ENCODE peak calls at places on chromosomes 4 and X, in four cellular contexts. One of them, this sample, is unnamed.

GRCh38 chr4:89988268-89988667 is 93.6 kb downstream of the MMRN1 start:
- DNase-seq in brain microvascular endothelial cell: no peak
- DNase-seq in HFF-Myc: no peak
- DNase-seq in bronchial epithelial cell: no peak
- DNase-seq in this sample: no peak

GRCh38 chr4:141643557-141643956 is 7.2 kb downstream of the IL15 start:
- DNase-seq in brain microvascular endothelial cell: peak
- DNase-seq in HFF-Myc: no peak
- DNase-seq in bronchial epithelial cell: peak
- DNase-seq in this sample: peak

GRCh38 chr4:8656185-8656517 is 63.6 kb downstream of the CPZ start:
- DNase-seq in brain microvascular endothelial cell: no peak
- DNase-seq in HFF-Myc: no peak
- DNase-seq in bronchial epithelial cell: no peak
- DNase-seq in this sample: no peak

GRCh38 chr4:109294006-109294405 is 8.5 kb downstream of the COL25A1 start:
- DNase-seq in brain microvascular endothelial cell: no peak
- DNase-seq in HFF-Myc: no peak
- DNase-seq in bronchial epithelial cell: peak
- DNase-seq in this sample: peak

GRCh38 chr4:84826681-84827080 is 139.8 kb downstream of the WDFY3 start:
- DNase-seq in brain microvascular endothelial cell: no peak
- DNase-seq in HFF-Myc: no peak
- DNase-seq in bronchial epithelial cell: no peak
- DNase-seq in this sample: no peak

GRCh38 chr4:7699040-7699439 is 240.6 kb downstream of the AFAP1 start:
- DNase-seq in brain microvascular endothelial cell: peak
- DNase-seq in HFF-Myc: peak
- DNase-seq in bronchial epithelial cell: no peak
- DNase-seq in this sample: no peak

GRCh38 chrX:50812995-50813842 is 775 bp downstream of the SHROOM4 start:
- DNase-seq in brain microvascular endothelial cell: peak
- DNase-seq in HFF-Myc: no peak
- DNase-seq in bronchial epithelial cell: no peak
- DNase-seq in this sample: no peak

GRCh38 chr4:1570291-1571164 is 113.6 kb downstream of the FAM53A start:
- DNase-seq in brain microvascular endothelial cell: no peak
- DNase-seq in HFF-Myc: no peak
- DNase-seq in bronchial epithelial cell: no peak
- DNase-seq in this sample: no peak

GRCh38 chrX:130114141-130114561 is 3.9 kb upstream of the ELF4 start:
- DNase-seq in brain microvascular endothelial cell: no peak
- DNase-seq in HFF-Myc: no peak
- DNase-seq in bronchial epithelial cell: peak
- DNase-seq in this sample: no peak

GRCh38 chr4:108637856-108638255 is 12.5 kb upstream of the OSTC start:
- DNase-seq in brain microvascular endothelial cell: no peak
- DNase-seq in HFF-Myc: no peak
- DNase-seq in bronchial epithelial cell: no peak
- DNase-seq in this sample: no peak

GRCh38 chrX:95889279-95889678 is 795.4 kb upstream of the DIAPH2 start:
- DNase-seq in brain microvascular endothelial cell: no peak
- DNase-seq in HFF-Myc: no peak
- DNase-seq in bronchial epithelial cell: no peak
- DNase-seq in this sample: no peak

GRCh38 chr4:48024522-48024921 is 8.0 kb downstream of the NIPAL1 start:
- DNase-seq in brain microvascular endothelial cell: no peak
- DNase-seq in HFF-Myc: no peak
- DNase-seq in bronchial epithelial cell: no peak
- DNase-seq in this sample: no peak

GRCh38 chr4:7049739-7050138 is 6.6 kb downstream of the TADA2B start:
- DNase-seq in brain microvascular endothelial cell: no peak
- DNase-seq in HFF-Myc: no peak
- DNase-seq in bronchial epithelial cell: no peak
- DNase-seq in this sample: no peak

GRCh38 chrX:118347131-118347530 is 1.2 kb downstream of the WDR44 start:
- DNase-seq in brain microvascular endothelial cell: peak
- DNase-seq in HFF-Myc: no peak
- DNase-seq in bronchial epithelial cell: peak
- DNase-seq in this sample: no peak

GRCh38 chr4:94342713-94343112 is at the start of gene HPGDS:
- DNase-seq in brain microvascular endothelial cell: no peak
- DNase-seq in HFF-Myc: no peak
- DNase-seq in bronchial epithelial cell: no peak
- DNase-seq in this sample: no peak

GRCh38 chr4:57102050-57102564 is 8.1 kb downstream of the IGFBP7 start:
- DNase-seq in brain microvascular endothelial cell: peak
- DNase-seq in HFF-Myc: peak
- DNase-seq in bronchial epithelial cell: peak
- DNase-seq in this sample: no peak

GRCh38 chr4:152655272-152656129 is 24.3 kb downstream of the TMEM154 start:
- DNase-seq in brain microvascular endothelial cell: no peak
- DNase-seq in HFF-Myc: no peak
- DNase-seq in bronchial epithelial cell: peak
- DNase-seq in this sample: no peak

DNA sequence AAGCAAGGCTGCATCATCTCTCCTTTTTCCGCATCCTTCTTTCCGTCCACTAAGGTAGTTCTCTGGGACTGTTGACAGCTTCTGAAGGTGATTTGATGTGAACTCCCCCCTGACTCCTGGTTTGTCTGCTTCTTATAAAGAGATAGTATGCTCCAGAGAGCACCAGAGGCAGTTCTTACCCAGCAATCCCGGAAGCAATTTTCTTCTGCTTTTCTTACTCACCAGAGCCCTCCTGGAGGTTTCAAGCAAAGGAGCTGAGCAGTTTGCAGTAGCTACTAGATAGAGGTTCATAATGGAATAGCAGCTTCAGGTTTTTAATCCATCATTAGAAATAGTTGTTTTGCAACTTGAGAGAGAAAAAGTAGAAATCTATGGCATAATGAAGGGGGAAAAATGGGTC is 151.1 kb downstream of the PALLD start:
- DNase-seq in brain microvascular endothelial cell: peak
- DNase-seq in HFF-Myc: no peak
- DNase-seq in bronchial epithelial cell: no peak
- DNase-seq in this sample: no peak
- TF ChIP-seq CTCF in brain microvascular endothelial cell: no peak
- TF ChIP-seq CTCF in HFF-Myc: no peak
- TF ChIP-seq CTCF in bronchial epithelial cell: no peak
- TF ChIP-seq CTCF in this sample: no peak

GRCh38 chr4:5784960-5785611 is 74.1 kb downstream of the EVC start:
- DNase-seq in brain microvascular endothelial cell: no peak
- DNase-seq in HFF-Myc: no peak
- DNase-seq in bronchial epithelial cell: no peak
- DNase-seq in this sample: no peak
- TF ChIP-seq CTCF in brain microvascular endothelial cell: peak
- TF ChIP-seq CTCF in HFF-Myc: peak
- TF ChIP-seq CTCF in bronchial epithelial cell: no peak
- TF ChIP-seq CTCF in this sample: no peak

DNA sequence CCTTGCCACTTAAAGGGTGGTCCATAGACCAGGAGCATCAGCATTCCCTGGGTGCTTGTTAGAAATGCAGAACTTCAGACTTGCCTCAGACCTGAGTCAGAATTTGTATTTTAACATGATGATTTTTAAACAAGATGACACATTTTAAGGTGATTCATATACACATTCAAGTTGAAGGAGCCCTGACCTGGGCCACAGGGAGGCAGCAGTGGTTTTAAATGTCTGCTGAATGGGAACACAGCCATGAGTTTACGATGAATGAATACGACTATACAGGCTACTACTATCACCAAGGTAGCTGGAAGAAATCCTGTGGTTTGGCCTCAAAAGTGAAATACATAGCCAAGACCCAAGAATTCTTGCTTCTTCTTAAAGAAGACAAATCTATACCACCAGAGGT is 2.9 kb downstream of the HDAC8 start:
- DNase-seq in brain microvascular endothelial cell: peak
- DNase-seq in HFF-Myc: no peak
- DNase-seq in bronchial epithelial cell: peak
- DNase-seq in this sample: no peak
- TF ChIP-seq CTCF in brain microvascular endothelial cell: peak
- TF ChIP-seq CTCF in HFF-Myc: no peak
- TF ChIP-seq CTCF in bronchial epithelial cell: peak
- TF ChIP-seq CTCF in this sample: no peak

DNA sequence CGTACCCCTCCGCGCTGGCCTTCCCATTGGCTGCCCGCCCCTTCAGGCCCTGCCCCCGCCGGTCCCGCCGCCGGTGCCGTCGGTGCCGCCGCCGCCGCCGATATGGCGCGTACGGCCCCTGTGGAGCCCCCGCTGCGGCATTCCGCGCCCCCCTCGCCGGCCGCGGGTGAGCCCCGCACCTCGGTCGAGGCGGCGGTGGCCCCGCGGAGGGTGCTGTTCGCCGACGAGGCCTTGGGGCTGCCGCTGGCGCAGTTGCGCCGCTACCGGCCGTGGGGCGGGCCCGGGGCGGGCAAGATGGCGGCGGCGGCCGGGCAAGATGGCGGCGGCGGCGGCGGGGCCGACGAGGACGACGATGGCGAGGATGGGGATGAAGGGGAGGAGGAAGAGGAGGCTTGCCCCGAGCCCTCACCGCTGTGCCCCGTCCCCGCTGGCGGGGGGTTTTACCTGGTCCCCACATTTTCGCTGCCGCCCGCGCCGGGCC is at the start of gene PPP1R3F:
- DNase-seq in brain microvascular endothelial cell: no peak
- DNase-seq in HFF-Myc: no peak
- DNase-seq in bronchial epithelial cell: no peak
- DNase-seq in this sample: peak
- TF ChIP-seq CTCF in brain microvascular endothelial cell: no peak
- TF ChIP-seq CTCF in HFF-Myc: no peak
- TF ChIP-seq CTCF in bronchial epithelial cell: no peak
- TF ChIP-seq CTCF in this sample: no peak

GRCh38 chrX:66021758-66022741 is 17.8 kb downstream of the VSIG4 start:
- DNase-seq in brain microvascular endothelial cell: no peak
- DNase-seq in HFF-Myc: no peak
- DNase-seq in bronchial epithelial cell: no peak
- DNase-seq in this sample: no peak

GRCh38 chrX:66023726-66024467 is 16.0 kb downstream of the VSIG4 start:
- DNase-seq in brain microvascular endothelial cell: no peak
- DNase-seq in HFF-Myc: no peak
- DNase-seq in bronchial epithelial cell: no peak
- DNase-seq in this sample: no peak

GRCh38 chrX:66024570-66024969 is 15.3 kb downstream of the VSIG4 start:
- DNase-seq in brain microvascular endothelial cell: no peak
- DNase-seq in HFF-Myc: no peak
- DNase-seq in bronchial epithelial cell: no peak
- DNase-seq in this sample: no peak

GRCh38 chrX:66021407-66021757 is 18.5 kb downstream of the VSIG4 start:
- DNase-seq in brain microvascular endothelial cell: no peak
- DNase-seq in HFF-Myc: no peak
- DNase-seq in bronchial epithelial cell: no peak
- DNase-seq in this sample: no peak

GRCh38 chrX:66022742-66023725 is 16.8 kb downstream of the VSIG4 start:
- DNase-seq in brain microvascular endothelial cell: no peak
- DNase-seq in HFF-Myc: no peak
- DNase-seq in bronchial epithelial cell: no peak
- DNase-seq in this sample: no peak
- TF ChIP-seq CTCF in brain microvascular endothelial cell: no peak
- TF ChIP-seq CTCF in HFF-Myc: no peak
- TF ChIP-seq CTCF in bronchial epithelial cell: no peak
- TF ChIP-seq CTCF in this sample: peak

GRCh38 chr4:139017861-139018260 is 2.3 kb downstream of the NOCT start:
- DNase-seq in brain microvascular endothelial cell: no peak
- DNase-seq in HFF-Myc: no peak
- DNase-seq in bronchial epithelial cell: no peak
- DNase-seq in this sample: no peak

GRCh38 chr4:139018501-139018900 is 2.9 kb downstream of the NOCT start:
- DNase-seq in brain microvascular endothelial cell: no peak
- DNase-seq in HFF-Myc: no peak
- DNase-seq in bronchial epithelial cell: peak
- DNase-seq in this sample: no peak

GRCh38 chr4:139015269-139015947 is at the start of gene NOCT:
- DNase-seq in brain microvascular endothelial cell: peak
- DNase-seq in HFF-Myc: peak
- DNase-seq in bronchial epithelial cell: peak
- DNase-seq in this sample: peak

GRCh38 chr4:139014391-139015268 is 951 bp upstream of the NOCT start:
- DNase-seq in brain microvascular endothelial cell: peak
- DNase-seq in HFF-Myc: peak
- DNase-seq in bronchial epithelial cell: peak
- DNase-seq in this sample: peak

DNA sequence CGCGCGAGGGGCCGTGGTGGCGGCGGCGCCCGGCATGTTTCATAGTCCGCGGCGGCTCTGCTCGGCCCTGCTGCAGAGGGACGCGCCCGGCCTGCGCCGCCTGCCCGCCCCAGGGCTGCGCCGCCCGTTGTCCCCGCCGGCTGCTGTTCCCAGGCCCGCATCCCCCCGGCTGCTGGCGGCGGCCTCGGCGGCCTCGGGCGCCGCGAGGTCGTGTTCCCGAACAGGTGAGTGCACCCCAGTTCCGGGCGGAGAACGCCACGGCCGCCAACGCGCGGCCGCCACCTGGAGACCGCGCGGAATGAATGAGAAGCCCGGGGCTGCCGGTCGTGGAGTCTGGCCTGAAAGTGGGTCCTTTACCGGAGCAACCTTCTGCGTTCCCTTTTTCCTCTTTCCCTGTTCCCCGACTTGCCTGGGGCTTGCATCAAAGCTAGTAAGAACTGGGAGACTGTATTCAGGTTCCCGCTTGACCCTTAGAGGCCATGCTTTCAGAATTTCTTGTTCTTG is 419 bp downstream of the NOCT start:
- DNase-seq in brain microvascular endothelial cell: no peak
- DNase-seq in HFF-Myc: no peak
- DNase-seq in bronchial epithelial cell: no peak
- DNase-seq in this sample: peak
- TF ChIP-seq CTCF in brain microvascular endothelial cell: no peak
- TF ChIP-seq CTCF in HFF-Myc: no peak
- TF ChIP-seq CTCF in bronchial epithelial cell: no peak
- TF ChIP-seq CTCF in this sample: no peak

This sample was measured in GM20000.